ENCODE peak calls at places on chromosome 7, in seven cellular contexts. One of them, this sample, is unnamed.

GRCh38 chr7:77434570-77434969 is 18.4 kb upstream of the GSAP start:
- DNase-seq in endothelial cell of umbilical vein: no peak
- DNase-seq in thoracic aorta: no peak
- DNase-seq in lower leg skin: no peak
- DNase-seq in cardiac muscle cell: peak
- DNase-seq in HFF-Myc: peak
- DNase-seq in sigmoid colon: no peak
- DNase-seq in this sample: no peak

GRCh38 chr7:139035588-139036353 is at the start of gene ZC3HAV1L:
- DNase-seq in lower leg skin: peak
- DNase-seq in HFF-Myc: no peak
- DNase-seq in thoracic aorta: no peak
- DNase-seq in endothelial cell of umbilical vein: peak
- DNase-seq in sigmoid colon: peak
- DNase-seq in cardiac muscle cell: peak
- DNase-seq in this sample: peak

GRCh38 chr7:130903358-130903974 is 169.5 kb upstream of the KLF14 start:
- DNase-seq in lower leg skin: no peak
- DNase-seq in HFF-Myc: peak
- DNase-seq in endothelial cell of umbilical vein: peak
- DNase-seq in cardiac muscle cell: peak
- DNase-seq in sigmoid colon: no peak
- DNase-seq in thoracic aorta: no peak
- DNase-seq in this sample: peak

GRCh38 chr7:139737221-139738100 is 40.3 kb downstream of the HIPK2 start:
- DNase-seq in thoracic aorta: no peak
- DNase-seq in endothelial cell of umbilical vein: peak
- DNase-seq in HFF-Myc: no peak
- DNase-seq in sigmoid colon: no peak
- DNase-seq in lower leg skin: peak
- DNase-seq in cardiac muscle cell: no peak
- DNase-seq in this sample: no peak

GRCh38 chr7:28408105-28408973 is 4.0 kb upstream of the CREB5 start:
- DNase-seq in sigmoid colon: peak
- DNase-seq in HFF-Myc: no peak
- DNase-seq in cardiac muscle cell: no peak
- DNase-seq in thoracic aorta: peak
- DNase-seq in lower leg skin: peak
- DNase-seq in endothelial cell of umbilical vein: no peak
- DNase-seq in this sample: no peak

GRCh38 chr7:130468612-130469011 is 23.3 kb upstream of the MEST start:
- DNase-seq in endothelial cell of umbilical vein: no peak
- DNase-seq in sigmoid colon: no peak
- DNase-seq in HFF-Myc: no peak
- DNase-seq in thoracic aorta: no peak
- DNase-seq in lower leg skin: no peak
- DNase-seq in cardiac muscle cell: no peak
- DNase-seq in this sample: no peak

GRCh38 chr7:80895056-80895455 is 23.8 kb downstream of the SEMA3C start:
- DNase-seq in lower leg skin: no peak
- DNase-seq in endothelial cell of umbilical vein: no peak
- DNase-seq in cardiac muscle cell: no peak
- DNase-seq in thoracic aorta: no peak
- DNase-seq in sigmoid colon: no peak
- DNase-seq in HFF-Myc: no peak
- DNase-seq in this sample: no peak

GRCh38 chr7:93476491-93477344 is 97.8 kb downstream of the CALCR start:
- DNase-seq in sigmoid colon: no peak
- DNase-seq in cardiac muscle cell: no peak
- DNase-seq in lower leg skin: no peak
- DNase-seq in endothelial cell of umbilical vein: no peak
- DNase-seq in thoracic aorta: no peak
- DNase-seq in HFF-Myc: no peak
- DNase-seq in this sample: no peak

GRCh38 chr7:18357691-18358090 is 137.9 kb upstream of the HDAC9 start:
- DNase-seq in lower leg skin: no peak
- DNase-seq in HFF-Myc: peak
- DNase-seq in thoracic aorta: no peak
- DNase-seq in sigmoid colon: no peak
- DNase-seq in cardiac muscle cell: peak
- DNase-seq in endothelial cell of umbilical vein: no peak
- DNase-seq in this sample: peak

GRCh38 chr7:42502022-42502421 is 265.0 kb upstream of the GLI3 start:
- DNase-seq in thoracic aorta: no peak
- DNase-seq in HFF-Myc: peak
- DNase-seq in cardiac muscle cell: peak
- DNase-seq in lower leg skin: no peak
- DNase-seq in endothelial cell of umbilical vein: peak
- DNase-seq in sigmoid colon: no peak
- DNase-seq in this sample: no peak

GRCh38 chr7:112157072-112157471 is 49.1 kb downstream of the DOCK4 start:
- DNase-seq in sigmoid colon: no peak
- DNase-seq in thoracic aorta: no peak
- DNase-seq in HFF-Myc: no peak
- DNase-seq in endothelial cell of umbilical vein: no peak
- DNase-seq in cardiac muscle cell: peak
- DNase-seq in lower leg skin: no peak
- DNase-seq in this sample: no peak

GRCh38 chr7:81851413-81851812 is 81.6 kb upstream of the HGF start:
- DNase-seq in lower leg skin: no peak
- DNase-seq in sigmoid colon: no peak
- DNase-seq in cardiac muscle cell: no peak
- DNase-seq in endothelial cell of umbilical vein: no peak
- DNase-seq in HFF-Myc: no peak
- DNase-seq in thoracic aorta: no peak
- DNase-seq in this sample: no peak

GRCh38 chr7:78265486-78265885 is 466.9 kb downstream of the PHTF2 start:
- DNase-seq in cardiac muscle cell: no peak
- DNase-seq in thoracic aorta: no peak
- DNase-seq in endothelial cell of umbilical vein: no peak
- DNase-seq in sigmoid colon: no peak
- DNase-seq in lower leg skin: no peak
- DNase-seq in HFF-Myc: no peak
- DNase-seq in this sample: no peak

GRCh38 chr7:133668296-133669060 is 415.6 kb downstream of the EXOC4 start:
- DNase-seq in cardiac muscle cell: no peak
- DNase-seq in thoracic aorta: no peak
- DNase-seq in sigmoid colon: no peak
- DNase-seq in endothelial cell of umbilical vein: no peak
- DNase-seq in lower leg skin: no peak
- DNase-seq in HFF-Myc: no peak
- DNase-seq in this sample: no peak

GRCh38 chr7:40839881-40840280 is 705.1 kb downstream of the SUGCT start:
- DNase-seq in HFF-Myc: no peak
- DNase-seq in lower leg skin: no peak
- DNase-seq in sigmoid colon: no peak
- DNase-seq in thoracic aorta: no peak
- DNase-seq in endothelial cell of umbilical vein: peak
- DNase-seq in cardiac muscle cell: peak
- DNase-seq in this sample: no peak

GRCh38 chr7:2796358-2797352 is 47.5 kb downstream of the GNA12 start:
- DNase-seq in sigmoid colon: peak
- DNase-seq in endothelial cell of umbilical vein: peak
- DNase-seq in thoracic aorta: no peak
- DNase-seq in cardiac muscle cell: peak
- DNase-seq in HFF-Myc: no peak
- DNase-seq in lower leg skin: peak
- DNase-seq in this sample: no peak

GRCh38 chr7:33725641-33726040 is 179.7 kb upstream of the BMPER start:
- DNase-seq in endothelial cell of umbilical vein: peak
- DNase-seq in cardiac muscle cell: no peak
- DNase-seq in sigmoid colon: no peak
- DNase-seq in HFF-Myc: no peak
- DNase-seq in lower leg skin: no peak
- DNase-seq in thoracic aorta: no peak
- DNase-seq in this sample: no peak

GRCh38 chr7:5549096-5549896 is 125.7 kb upstream of the TNRC18 start:
- DNase-seq in lower leg skin: peak
- DNase-seq in sigmoid colon: no peak
- DNase-seq in cardiac muscle cell: peak
- DNase-seq in HFF-Myc: no peak
- DNase-seq in endothelial cell of umbilical vein: peak
- DNase-seq in thoracic aorta: no peak
- DNase-seq in this sample: peak

GRCh38 chr7:115009736-115010435 is 88.0 kb downstream of the MDFIC start:
- DNase-seq in sigmoid colon: peak
- DNase-seq in cardiac muscle cell: peak
- DNase-seq in endothelial cell of umbilical vein: no peak
- DNase-seq in HFF-Myc: no peak
- DNase-seq in lower leg skin: no peak
- DNase-seq in thoracic aorta: no peak
- DNase-seq in this sample: no peak

GRCh38 chr7:30914611-30915601 is 3.3 kb downstream of the AQP1 start:
- DNase-seq in endothelial cell of umbilical vein: no peak
- DNase-seq in lower leg skin: peak
- DNase-seq in thoracic aorta: peak
- DNase-seq in sigmoid colon: no peak
- DNase-seq in HFF-Myc: peak
- DNase-seq in cardiac muscle cell: peak
- DNase-seq in this sample: no peak

DNA sequence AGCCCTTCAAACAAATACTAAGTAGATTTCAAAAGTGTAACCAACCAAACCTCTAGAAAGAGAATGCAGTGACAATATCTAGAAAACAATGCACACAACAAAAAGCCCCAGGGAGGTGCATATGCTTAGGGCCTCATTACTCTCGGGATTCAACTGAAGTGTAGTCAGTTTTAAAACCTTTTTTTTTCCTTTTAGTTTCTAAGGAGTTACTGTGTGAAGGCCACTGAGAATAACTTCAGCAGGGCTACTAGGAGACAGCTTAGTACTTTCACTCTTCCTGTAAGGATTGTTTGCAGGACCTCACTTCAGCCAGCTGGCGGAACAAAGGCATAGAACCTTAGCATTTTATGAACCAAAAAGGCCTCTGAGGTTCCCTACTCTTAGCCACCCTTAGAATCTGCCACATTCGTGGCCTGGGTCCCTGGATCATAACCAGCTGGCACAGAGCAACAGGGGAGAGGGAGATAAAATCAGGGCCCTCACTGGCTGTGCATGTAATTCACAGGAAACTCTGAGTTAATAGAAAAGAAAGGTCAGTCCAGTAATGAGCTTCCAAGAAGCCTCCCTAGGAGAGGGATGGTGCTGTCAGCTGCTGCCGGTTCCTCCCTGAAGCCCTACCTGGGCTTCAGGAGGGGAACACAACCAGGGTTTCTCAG is 3.6 kb downstream of the VOPP1 start:
- DNase-seq in lower leg skin: no peak
- DNase-seq in thoracic aorta: no peak
- DNase-seq in HFF-Myc: no peak
- DNase-seq in cardiac muscle cell: peak
- DNase-seq in sigmoid colon: no peak
- DNase-seq in endothelial cell of umbilical vein: peak
- DNase-seq in this sample: peak
- TF ChIP-seq CTCF in lower leg skin: no peak
- TF ChIP-seq CTCF in thoracic aorta: no peak
- TF ChIP-seq CTCF in HFF-Myc: no peak
- TF ChIP-seq CTCF in cardiac muscle cell: peak
- TF ChIP-seq CTCF in sigmoid colon: no peak
- TF ChIP-seq CTCF in endothelial cell of umbilical vein: no peak
- TF ChIP-seq CTCF in this sample: no peak

GRCh38 chr7:123472327-123472726 is 62.1 kb downstream of the IQUB start:
- DNase-seq in HFF-Myc: no peak
- DNase-seq in cardiac muscle cell: no peak
- DNase-seq in thoracic aorta: no peak
- DNase-seq in endothelial cell of umbilical vein: no peak
- DNase-seq in sigmoid colon: no peak
- DNase-seq in lower leg skin: no peak
- DNase-seq in this sample: no peak

GRCh38 chr7:123468303-123468702 is 66.1 kb downstream of the IQUB start:
- DNase-seq in sigmoid colon: no peak
- DNase-seq in cardiac muscle cell: no peak
- DNase-seq in thoracic aorta: no peak
- DNase-seq in lower leg skin: no peak
- DNase-seq in endothelial cell of umbilical vein: no peak
- DNase-seq in HFF-Myc: no peak
- DNase-seq in this sample: no peak

DNA sequence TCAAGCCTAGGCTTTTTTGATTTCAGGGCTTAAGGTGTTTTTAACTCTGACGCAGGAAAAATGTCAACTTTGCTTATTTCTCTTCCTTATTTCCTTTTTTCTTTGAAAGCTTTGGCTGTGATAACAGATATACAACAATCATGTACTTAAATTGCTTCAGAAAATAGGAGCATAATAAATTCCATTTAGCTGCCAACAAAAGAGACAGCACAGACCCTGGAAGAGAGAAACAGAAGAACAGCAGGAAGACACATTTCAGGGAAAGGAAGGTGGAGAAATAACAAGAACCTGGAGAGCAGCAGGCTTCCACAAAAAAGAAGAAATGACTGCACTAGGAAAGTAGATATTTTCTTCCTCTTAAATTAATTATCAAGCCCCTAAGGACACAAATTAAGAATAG is 61.6 kb downstream of the IQUB start:
- DNase-seq in cardiac muscle cell: no peak
- DNase-seq in lower leg skin: no peak
- DNase-seq in thoracic aorta: no peak
- DNase-seq in sigmoid colon: no peak
- DNase-seq in endothelial cell of umbilical vein: no peak
- DNase-seq in HFF-Myc: no peak
- DNase-seq in this sample: no peak
- H3K4me3 ChIP-seq in cardiac muscle cell: no peak
- H3K4me3 ChIP-seq in lower leg skin: no peak
- H3K4me3 ChIP-seq in thoracic aorta: no peak
- H3K4me3 ChIP-seq in sigmoid colon: no peak
- H3K4me3 ChIP-seq in endothelial cell of umbilical vein: no peak
- H3K4me3 ChIP-seq in HFF-Myc: no peak
- H3K4me3 ChIP-seq in this sample: no peak

DNA sequence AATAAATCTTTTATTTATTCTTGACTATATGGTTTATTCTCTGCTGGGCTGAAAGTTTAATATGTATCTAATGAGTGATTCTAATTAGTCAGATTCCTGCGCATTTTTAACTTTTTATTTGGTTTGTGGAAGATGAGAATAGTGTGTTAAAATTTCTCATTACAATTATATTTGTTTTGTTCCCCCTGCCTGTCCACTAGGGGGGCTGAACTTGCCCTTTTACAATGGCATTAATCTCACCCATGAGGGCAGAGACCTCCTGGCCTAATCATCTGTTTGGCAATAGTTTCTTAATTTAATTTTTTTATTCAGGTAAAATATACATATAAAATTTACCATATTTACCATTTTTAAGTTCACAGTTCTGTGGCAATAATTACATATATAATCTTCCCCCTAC is 278.5 kb upstream of the NPY start:
- DNase-seq in cardiac muscle cell: no peak
- DNase-seq in thoracic aorta: no peak
- DNase-seq in lower leg skin: no peak
- DNase-seq in endothelial cell of umbilical vein: no peak
- DNase-seq in sigmoid colon: no peak
- DNase-seq in HFF-Myc: no peak
- DNase-seq in this sample: no peak
- TF ChIP-seq CTCF in cardiac muscle cell: no peak
- TF ChIP-seq CTCF in thoracic aorta: no peak
- TF ChIP-seq CTCF in lower leg skin: no peak
- TF ChIP-seq CTCF in endothelial cell of umbilical vein: no peak
- TF ChIP-seq CTCF in sigmoid colon: no peak
- TF ChIP-seq CTCF in HFF-Myc: no peak
- TF ChIP-seq CTCF in this sample: peak

DNA sequence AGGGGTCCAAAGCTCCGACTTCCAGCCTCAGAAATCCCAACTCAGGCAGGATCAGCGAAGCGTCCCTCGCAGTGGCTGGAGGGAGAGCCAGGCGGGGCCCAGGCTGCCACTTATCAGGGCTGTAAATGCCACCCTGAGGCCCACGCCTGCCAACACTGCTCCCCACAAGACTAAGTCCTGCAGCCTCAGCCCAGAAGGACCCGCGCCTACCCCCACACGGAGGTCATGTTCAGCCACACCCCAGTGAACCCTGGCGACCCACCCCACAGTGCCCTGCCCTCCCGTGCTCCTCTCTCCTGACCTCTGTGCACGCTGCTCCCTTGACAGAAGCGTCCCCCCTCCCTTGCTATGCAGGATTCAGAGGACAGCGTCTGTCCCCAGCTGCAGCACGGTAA is 3.1 kb downstream of the PSMG3 start:
- DNase-seq in cardiac muscle cell: no peak
- DNase-seq in sigmoid colon: no peak
- DNase-seq in HFF-Myc: no peak
- DNase-seq in endothelial cell of umbilical vein: no peak
- DNase-seq in lower leg skin: peak
- DNase-seq in thoracic aorta: no peak
- DNase-seq in this sample: no peak
- H3K4me3 ChIP-seq in cardiac muscle cell: no peak
- H3K4me3 ChIP-seq in sigmoid colon: no peak
- H3K4me3 ChIP-seq in HFF-Myc: no peak
- H3K4me3 ChIP-seq in endothelial cell of umbilical vein: no peak
- H3K4me3 ChIP-seq in lower leg skin: no peak
- H3K4me3 ChIP-seq in thoracic aorta: no peak
- H3K4me3 ChIP-seq in this sample: no peak